ENCODE peak calls at places on chromosomes 12 and 14, in four cellular contexts. Q is aorta, G is upper lobe of left lung, L is endodermal cell. N is an unnamed sample. For H3K36me3, the result is how much of the 10 kb centered on the place peaks cover.

GRCh38 chr14:54627718-54628345 is 60.9 kb downstream of the SAMD4A start:
- DNase-seq in Q (no peak), G (peak), L (no peak), N (no peak)

GRCh38 chr14:61568572-61569011 is 126.7 kb upstream of the HIF1A start:
- DNase-seq in Q (no peak), L (peak), G (peak), N (no peak)

GRCh38 chr14:97977711-97978261 is 1180.6 kb downstream of the VRK1 start:
- DNase-seq in L (peak), Q (peak), G (peak), N (peak)

GRCh38 chr12:101566318-101566717 is 28.5 kb upstream of the MYBPC1 start:
- DNase-seq in L (peak), G (no peak), Q (no peak), N (no peak)

GRCh38 chr12:92621833-92622232 is 81.0 kb upstream of the PLEKHG7 start:
- DNase-seq in Q (no peak), G (no peak), L (no peak), N (no peak)

GRCh38 chr14:74882103-74882920 is 596 bp downstream of the DLST start:
- DNase-seq in Q (peak), G (no peak), L (no peak), N (peak)

GRCh38 chr12:131850856-131851559 is 22.8 kb downstream of the MMP17 start:
- DNase-seq in Q (no peak), L (peak), G (peak), N (no peak)

GRCh38 chr12:4648099-4648498 is 752 bp downstream of the AKAP3 start:
- DNase-seq in L (no peak), G (no peak), Q (no peak), N (no peak)

GRCh38 chr12:62922539-62922938 is 12.4 kb downstream of the PPM1H start:
- DNase-seq in G (no peak), L (no peak), Q (no peak), N (no peak)

GRCh38 chr12:39975374-39975918 is 130.4 kb downstream of the SLC2A13 start:
- DNase-seq in Q (no peak), L (no peak), G (no peak), N (no peak)

GRCh38 chr12:52401926-52402325 is 4.2 kb downstream of the KRT82 start:
- DNase-seq in Q (peak), L (no peak), G (no peak), N (no peak)

GRCh38 chr14:92577321-92577742 is 63.8 kb downstream of the RIN3 start:
- DNase-seq in Q (no peak), G (no peak), L (no peak), N (no peak)

GRCh38 chr14:52793061-52793460 is 1.7 kb upstream of the GNPNAT1 start:
- DNase-seq in G (no peak), L (no peak), Q (no peak), N (no peak)

GRCh38 chr14:73567951-73568885 is 795 bp upstream of the ACOT2 start:
- DNase-seq in G (no peak), Q (no peak), L (no peak), N (no peak)

GRCh38 chr12:107817250-107817649 is 42.7 kb downstream of the ASCL4 start:
- DNase-seq in Q (no peak), G (no peak), L (peak), N (no peak)

GRCh38 chr12:49233842-49234526 is 30.9 kb upstream of the TUBA1C start:
- DNase-seq in L (peak), G (peak), Q (peak), N (peak)

GRCh38 chr12:92992041-92992440 is 62.9 kb upstream of the EEA1 start:
- DNase-seq in G (no peak), Q (no peak), L (no peak), N (no peak)

GRCh38 chr12:67720383-67720856 is 71.9 kb downstream of the DYRK2 start:
- DNase-seq in G (no peak), Q (no peak), L (peak), N (peak)

GRCh38 chr12:121003650-121004049 is 12.6 kb downstream of the C12orf43 start:
- DNase-seq in G (peak), L (peak), Q (no peak), N (no peak)

GRCh38 chr14:80275208-80275850 is 64.0 kb upstream of the DIO2 start:
- DNase-seq in L (no peak), G (no peak), Q (no peak), N (no peak)

GRCh38 chr12:7114851-7115250 is 5.8 kb upstream of the C1RL start:
- DNase-seq in L (no peak), Q (no peak), G (no peak), N (no peak)

GRCh38 chr12:131074221-131075083 is 120.7 kb downstream of the ADGRD1 start:
- DNase-seq in L (peak), Q (peak), G (peak), N (peak)

GRCh38 chr12:25759752-25760151 is 198.7 kb upstream of the RASSF8 start:
- DNase-seq in Q (no peak), G (no peak), L (no peak), N (no peak)

GRCh38 chr12:131090254-131091210 is 136.8 kb downstream of the ADGRD1 start:
- DNase-seq in L (peak), Q (peak), G (no peak), N (peak)

GRCh38 chr14:67269338-67270060 is 28.3 kb downstream of the PALS1 start:
- DNase-seq in G (no peak), L (no peak), Q (no peak), N (no peak)

GRCh38 chr12:48045061-48045846 is 41.0 kb upstream of the COL2A1 start:
- DNase-seq in L (no peak), G (no peak), Q (no peak), N (no peak)

GRCh38 chr14:94797887-94798286 is 28.0 kb upstream of the GSC start:
- DNase-seq in G (no peak), Q (no peak), L (no peak), N (no peak)

GRCh38 chr12:94012508-94013044 is 135.8 kb upstream of the PLXNC1 start:
- DNase-seq in Q (no peak), L (no peak), G (no peak), N (no peak)

GRCh38 chr14:67620217-67620789 is 583 bp downstream of the ARG2 start:
- DNase-seq in L (peak), G (no peak), Q (peak), N (no peak)

GRCh38 chr14:88612981-88613380 is 50.1 kb downstream of the ZC3H14 start:
- DNase-seq in L (no peak), G (no peak), Q (no peak), N (no peak)

GRCh38 chr12:92968201-92968813 is 39.2 kb upstream of the EEA1 start:
- DNase-seq in Q (no peak), L (no peak), G (no peak), N (no peak)

GRCh38 chr14:63478024-63478423 is 65.2 kb downstream of the PPP2R5E start:
- DNase-seq in L (no peak), Q (no peak), G (no peak), N (no peak)

GRCh38 chr14:61476737-61477410 is 155.5 kb downstream of the PRKCH start:
- DNase-seq in L (no peak), G (no peak), Q (no peak), N (no peak)

GRCh38 chr14:58430156-58430555 is 2.6 kb downstream of the KIAA0586 start:
- DNase-seq in Q (no peak), G (no peak), L (no peak), N (no peak)

GRCh38 chr12:6183689-6184441 is 16.3 kb upstream of the CD9 start:
- DNase-seq in L (peak), G (no peak), Q (peak), N (no peak)

GRCh38 chr12:13609874-13610273 is 371.5 kb downstream of the GRIN2B start:
- DNase-seq in Q (no peak), G (no peak), L (peak), N (no peak)

GRCh38 chr14:80095623-80096022 is 115.7 kb downstream of the DIO2 start:
- DNase-seq in Q (no peak), L (no peak), G (no peak), N (no peak)

GRCh38 chr14:96294246-96294645 is 38.2 kb downstream of the BDKRB1 start:
- DNase-seq in G (peak), Q (no peak), L (no peak), N (no peak)
- H3K36me3 ChIP-seq in G (under half), Q (under half), L (under half), N (half or more)

GRCh38 chr12:2607881-2608607 is 186.7 kb upstream of the FKBP4 start:
- DNase-seq in L (no peak), G (no peak), Q (no peak), N (no peak)
- H3K36me3 ChIP-seq in L (under half), G (under half), Q (under half), N (under half)

DNA sequence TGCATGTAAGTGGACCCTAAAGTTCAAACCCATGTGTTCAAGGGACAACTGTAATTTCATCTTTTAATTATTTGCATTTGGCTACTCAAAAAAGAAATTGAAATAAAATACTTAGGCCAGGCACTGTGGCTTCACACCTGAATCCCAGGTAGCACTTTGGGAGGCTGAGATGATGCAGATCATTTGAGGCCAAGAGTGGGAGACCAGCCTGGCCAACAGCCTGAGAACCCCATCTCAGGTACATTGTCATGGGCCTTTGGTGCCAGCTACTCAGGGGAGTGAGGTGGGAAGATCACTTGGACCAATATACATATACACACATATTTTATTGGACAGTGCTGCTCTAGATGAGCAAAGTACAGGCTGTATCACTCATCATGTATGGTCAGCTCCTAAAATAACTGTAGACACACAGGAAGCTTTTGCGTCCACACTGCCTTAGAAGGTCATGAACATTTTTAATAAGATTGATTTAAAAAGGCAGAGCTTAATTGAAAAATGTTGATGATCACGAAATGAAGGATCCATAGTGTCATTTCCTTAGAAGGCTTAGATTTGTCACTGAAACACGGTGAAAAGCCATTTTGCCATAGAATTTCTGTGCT is 2.5 kb upstream of the ZCCHC8 start:
- DNase-seq in G (no peak), Q (no peak), L (peak), N (no peak)
- H3K36me3 ChIP-seq in G (under half), Q (under half), L (half or more), N (under half)

GRCh38 chr14:50773632-50774541 is 57.1 kb downstream of the NIN start:
- DNase-seq in Q (peak), G (no peak), L (peak), N (peak)
- H3K36me3 ChIP-seq in Q (under half), G (under half), L (under half), N (under half)

DNA sequence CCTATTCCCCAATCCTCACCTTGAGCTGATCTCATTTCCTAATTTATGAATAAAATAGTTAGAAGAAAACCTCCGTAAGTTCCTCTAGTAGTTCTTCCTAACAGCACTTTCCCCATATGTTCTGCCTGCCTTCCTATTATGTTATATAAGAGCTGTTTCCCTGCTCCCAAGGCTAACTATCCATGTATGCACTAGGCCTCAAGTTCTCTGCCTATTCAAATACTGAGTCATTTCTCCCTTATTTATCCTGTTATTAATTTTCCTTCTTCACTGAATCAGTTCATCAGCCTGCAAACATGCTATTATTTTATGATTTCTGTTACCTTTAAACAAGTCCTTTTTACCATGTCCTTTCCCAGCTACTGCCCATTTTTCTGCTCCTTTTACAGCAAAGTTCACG is 164.1 kb downstream of the EPS8 start:
- DNase-seq in L (no peak), Q (no peak), G (no peak), N (no peak)
- H3K36me3 ChIP-seq in L (under half), Q (under half), G (under half), N (under half)

GRCh38 chr12:12477532-12477890 is 85.2 kb downstream of the DUSP16 start:
- DNase-seq in G (peak), L (no peak), Q (no peak), N (no peak)
- H3K36me3 ChIP-seq in G (under half), L (half or more), Q (under half), N (half or more)

GRCh38 chr14:105219753-105220152 is 28.6 kb upstream of the BTBD6 start:
- DNase-seq in L (no peak), Q (no peak), G (peak), N (no peak)
- H3K36me3 ChIP-seq in L (under half), Q (under half), G (under half), N (under half)